ENCODE peak calls at places on chromosomes 4 and X, in four cellular contexts. E is adipocyte, D is mucosa of descending colon, N is foreskin fibroblast. L is an unnamed sample.
A peak's percentile ranks its signal among the peaks of the same experiment; 100 is the strongest.

GRCh38 chrX:77689376-77689775 is 96.6 kb downstream of the ATRX start:
- DNase-seq in E (no peak), D (no peak), N (no peak), L (no peak)

GRCh38 chrX:14832151-14832550 is 40.7 kb downstream of the FANCB start:
- DNase-seq in E (peak; percentile 3), D (no peak), N (peak; percentile 67), L (no peak)

GRCh38 chr4:113540859-113541258 is 220.7 kb downstream of the CAMK2D start:
- DNase-seq in E (no peak), D (no peak), N (no peak), L (no peak)

GRCh38 chrX:12814434-12814833 is 23.2 kb downstream of the PRPS2 start:
- DNase-seq in E (peak; percentile 81), D (no peak), N (peak; percentile 32), L (no peak)

GRCh38 chr4:182760644-182761043 is 156.5 kb downstream of the DCTD start:
- DNase-seq in E (no peak), D (no peak), N (no peak), L (no peak)

GRCh38 chrX:149962859-149963757 is 24.8 kb upstream of the EOLA2 start:
- DNase-seq in E (peak; percentile 78), D (no peak), N (peak; percentile 41), L (no peak)

GRCh38 chrX:132373610-132374009 is 115.2 kb downstream of the MBNL3 start:
- DNase-seq in E (no peak), D (no peak), N (no peak), L (no peak)

GRCh38 chrX:56986138-56986537 is 9.2 kb downstream of the SPIN3 start:
- DNase-seq in E (no peak), D (no peak), N (no peak), L (no peak)

GRCh38 chr4:4347585-4347984 is 39.3 kb upstream of the NSG1 start:
- DNase-seq in E (no peak), D (no peak), N (no peak), L (no peak)

GRCh38 chrX:77174680-77175336 is 272.4 kb upstream of the FGF16 start:
- DNase-seq in E (no peak), D (no peak), N (no peak), L (no peak)

GRCh38 chr4:183101956-183102480 is 3.0 kb downstream of the WWC2 start:
- DNase-seq in E (no peak), D (no peak), N (no peak), L (no peak)

GRCh38 chr4:93267747-93268146 is 560.8 kb upstream of the ATOH1 start:
- DNase-seq in E (no peak), D (no peak), N (no peak), L (no peak)

GRCh38 chr4:42566835-42567234 is 90.1 kb downstream of the ATP8A1 start:
- DNase-seq in E (no peak), D (no peak), N (no peak), L (no peak)

GRCh38 chr4:58961283-58961682 is 1851.1 kb upstream of the IGFBP7 start:
- DNase-seq in E (no peak), D (no peak), N (no peak), L (no peak)

GRCh38 chr4:30720021-30720655 is at the start of gene PCDH7:
- DNase-seq in E (peak; percentile 82), D (peak; percentile 45), N (no peak), L (no peak)

GRCh38 chrX:40154229-40154852 is 56.6 kb upstream of the BCOR start:
- DNase-seq in E (peak; percentile 48), D (peak; percentile 34), N (no peak), L (no peak)

GRCh38 chr4:38664704-38665401 is 854 bp downstream of the KLF3 start:
- DNase-seq in E (peak; percentile 67), D (peak; percentile 79), N (no peak), L (peak; percentile 85)

GRCh38 chr4:96874657-96875056 is 1034.8 kb downstream of the PDHA2 start:
- DNase-seq in E (no peak), D (no peak), N (no peak), L (no peak)

GRCh38 chr4:78652282-78652876 is 100.8 kb downstream of the ANXA3 start:
- DNase-seq in E (peak; percentile 47), D (no peak), N (peak; percentile 37), L (no peak)

GRCh38 chr4:38752393-38752961 is 30.3 kb downstream of the TLR10 start:
- DNase-seq in E (peak; percentile 44), D (no peak), N (peak; percentile 23), L (no peak)

GRCh38 chrX:63764946-63765345 is 20.1 kb downstream of the ARHGEF9 start:
- DNase-seq in E (no peak), D (no peak), N (peak; percentile 26), L (no peak)

GRCh38 chr4:85964298-85964697 is 395.6 kb downstream of the MAPK10 start:
- DNase-seq in E (no peak), D (no peak), N (no peak), L (no peak)

GRCh38 chr4:57146444-57146843 is 36.3 kb upstream of the IGFBP7 start:
- DNase-seq in E (no peak), D (no peak), N (no peak), L (no peak)

GRCh38 chrX:85243761-85244410 is at the start of the genes SATL1 and ZNF711:
- DNase-seq in E (peak; percentile 65), D (peak; percentile 52), N (no peak), L (peak; percentile 67)

GRCh38 chr4:163895369-163896005 is 401.0 kb downstream of the TMA16 start:
- DNase-seq in E (no peak), D (no peak), N (no peak), L (no peak)

GRCh38 chrX:53456254-53456653 is 22.1 kb upstream of the HSD17B10 start:
- DNase-seq in E (peak; percentile 65), D (no peak), N (peak; percentile 48), L (no peak)

GRCh38 chrX:45623266-45623665 is 422.6 kb upstream of the DIPK2B start:
- DNase-seq in E (peak; percentile 81), D (no peak), N (peak; percentile 86), L (no peak)

GRCh38 chr4:41258783-41259182 is 2.1 kb downstream of the UCHL1 start:
- DNase-seq in E (peak; percentile 85), D (no peak), N (peak; percentile 57), L (no peak)

GRCh38 chr4:24642941-24643628 is 58.7 kb upstream of the DHX15 start:
- DNase-seq in E (peak; percentile 22), D (no peak), N (peak; percentile 20), L (no peak)

GRCh38 chr4:24644983-24645764 is 60.8 kb upstream of the DHX15 start:
- DNase-seq in E (no peak), D (no peak), N (no peak), L (no peak)

GRCh38 chr4:24645765-24646550 is 61.6 kb upstream of the DHX15 start:
- DNase-seq in E (no peak), D (no peak), N (no peak), L (no peak)

GRCh38 chr4:24646777-24647460 is 62.6 kb upstream of the DHX15 start:
- DNase-seq in E (no peak), D (no peak), N (no peak), L (no peak)

GRCh38 chr4:24643774-24644520 is 59.6 kb upstream of the DHX15 start:
- DNase-seq in E (peak; percentile 23), D (no peak), N (no peak), L (no peak)
- H3K4me3 ChIP-seq in E (no peak overlapping the region), D (no peak overlapping the region), N (no peak overlapping the region), L (no peak overlapping the region)

GRCh38 chr4:168153596-168154440 is 61.5 kb downstream of the ANXA10 start:
- DNase-seq in E (peak; percentile 92), D (peak; percentile 77), N (peak; percentile 72), L (peak; percentile 86)
- H3K4me3 ChIP-seq in E (peak overlapping the region; percentile 75), D (no peak overlapping the region), N (peak overlapping the region; percentile 43), L (peak overlapping the region; percentile 29)

GRCh38 chrX:103274284-103274683 is 2.3 kb downstream of the TCEAL5 start:
- DNase-seq in E (no peak), D (no peak), N (no peak), L (no peak)

GRCh38 chrX:103275947-103276567 is 493 bp downstream of the TCEAL5 start:
- DNase-seq in E (no peak), D (no peak), N (no peak), L (no peak)

GRCh38 chrX:103276581-103277002 is at the start of gene TCEAL5:
- DNase-seq in E (no peak), D (no peak), N (no peak), L (no peak)
- H3K4me3 ChIP-seq in E (no peak within 1 kb of the TSS), D (no peak within 1 kb of the TSS), N (no peak within 1 kb of the TSS), L (no peak within 1 kb of the TSS)

GRCh38 chrX:154020500-154021115 is 906 bp upstream of the IRAK1 start:
- DNase-seq in E (peak; percentile 43), D (no peak), N (no peak), L (no peak)

GRCh38 chrX:154022108-154022507 is 2.4 kb upstream of the IRAK1 start:
- DNase-seq in E (no peak), D (no peak), N (no peak), L (no peak)

GRCh38 chrX:154022716-154023115 is 3.0 kb upstream of the IRAK1 start:
- DNase-seq in E (no peak), D (no peak), N (no peak), L (no peak)

GRCh38 chrX:154019633-154020499 is at the start of gene IRAK1:
- DNase-seq in E (peak; percentile 79), D (peak; percentile 80), N (peak; percentile 66), L (peak; percentile 85)

GRCh38 chrX:154021131-154021611 is 1.5 kb upstream of the IRAK1 start:
- DNase-seq in E (peak; percentile 28), D (no peak), N (peak; percentile 74), L (no peak)
- H3K4me3 ChIP-seq in E (no peak overlapping the region), D (no peak overlapping the region), N (no peak overlapping the region), L (no peak overlapping the region)

GRCh38 chrX:66162331-66162822 is 1.7 kb upstream of the HEPH start:
- DNase-seq in E (no peak), D (peak; percentile 57), N (no peak), L (no peak)
- H3K4me3 ChIP-seq in E (no peak overlapping the region), D (no peak overlapping the region), N (no peak overlapping the region), L (no peak overlapping the region)

GRCh38 chrX:3711331-3711917 is 2.0 kb downstream of the PRKX start:
- DNase-seq in E (no peak), D (peak; percentile 27), N (no peak), L (no peak)
- H3K4me3 ChIP-seq in E (peak overlapping the region; percentile 81), D (no peak overlapping the region), N (peak overlapping the region; percentile 61), L (peak overlapping the region; percentile 61)

GRCh38 chrX:51814066-51814465 is 70.8 kb downstream of the GSPT2 start:
- DNase-seq in E (no peak), D (no peak), N (no peak), L (no peak)
- H3K4me3 ChIP-seq in E (no peak overlapping the region), D (no peak overlapping the region), N (no peak overlapping the region), L (no peak overlapping the region)